ENCODE peak calls at places on chromosomes 16 and 17, in four cellular contexts. K is NCI-H1105, X is left lung, Z is putamen. N is an unnamed sample.

GRCh38 chr17:80362428-80363119 is 52.4 kb upstream of the ENDOV start:
- DNase-seq in Z (no peak), K (no peak), X (no peak), N (peak)

GRCh38 chr17:3615160-3615870 is 6.1 kb upstream of the TRPV1 start:
- DNase-seq in Z (no peak), X (no peak), K (no peak), N (no peak)

GRCh38 chr17:77873518-77874302 is 84.8 kb upstream of the TNRC6C start:
- DNase-seq in K (peak), X (peak), Z (no peak), N (no peak)

GRCh38 chr16:51359141-51359960 is 208.3 kb upstream of the SALL1 start:
- DNase-seq in K (no peak), X (no peak), Z (peak), N (no peak)

GRCh38 chr16:57048095-57048494 is 44.3 kb upstream of the CPNE2 start:
- DNase-seq in X (no peak), K (no peak), Z (no peak), N (no peak)

GRCh38 chr17:64503821-64504768 is 2.0 kb downstream of the DDX5 start:
- DNase-seq in Z (no peak), X (no peak), K (no peak), N (no peak)

GRCh38 chr16:78183886-78184553 is 84.6 kb downstream of the WWOX start:
- DNase-seq in K (peak), Z (peak), X (no peak), N (no peak)

GRCh38 chr17:17572010-17572785 is 19.3 kb downstream of the PEMT start:
- DNase-seq in Z (no peak), K (no peak), X (no peak), N (no peak)

GRCh38 chr17:66466933-66467367 is 164.5 kb downstream of the PRKCA start:
- DNase-seq in K (no peak), Z (no peak), X (no peak), N (peak)

GRCh38 chr17:66296289-66296725 is 6.1 kb upstream of the PRKCA start:
- DNase-seq in K (no peak), X (no peak), Z (no peak), N (no peak)

GRCh38 chr16:70656065-70656711 is 9.8 kb downstream of the IL34 start:
- DNase-seq in K (no peak), X (no peak), Z (no peak), N (no peak)

GRCh38 chr17:36459601-36460000 is 26.9 kb upstream of the ZNHIT3 start:
- DNase-seq in X (no peak), Z (no peak), K (no peak), N (no peak)

GRCh38 chr17:12974319-12974661 is 43.5 kb downstream of the ELAC2 start:
- DNase-seq in Z (no peak), K (no peak), X (no peak), N (no peak)

GRCh38 chr16:9434659-9435058 is 343.2 kb downstream of the HAPSTR1 start:
- DNase-seq in Z (no peak), X (no peak), K (no peak), N (no peak)

GRCh38 chr16:19295393-19295792 is 9.9 kb downstream of the CLEC19A start:
- DNase-seq in K (no peak), Z (no peak), X (no peak), N (no peak)

GRCh38 chr16:57394444-57394843 is 10.1 kb upstream of the CCL17 start:
- DNase-seq in Z (no peak), K (no peak), X (no peak), N (peak)

GRCh38 chr17:19760781-19761180 is 12.7 kb upstream of the ALDH3A1 start:
- DNase-seq in K (no peak), X (no peak), Z (no peak), N (no peak)

GRCh38 chr16:28092721-28093382 is 29.3 kb upstream of the GSG1L start:
- DNase-seq in Z (no peak), K (no peak), X (no peak), N (peak)

GRCh38 chr16:50533317-50533716 is 14.9 kb upstream of the NKD1 start:
- DNase-seq in Z (no peak), X (no peak), K (no peak), N (no peak)

GRCh38 chr17:41617136-41617535 is 4.6 kb upstream of the KRT16 start:
- DNase-seq in Z (no peak), X (no peak), K (no peak), N (no peak)

GRCh38 chr16:11734025-11734652 is 8.5 kb downstream of the TXNDC11 start:
- DNase-seq in Z (no peak), X (no peak), K (no peak), N (no peak)

GRCh38 chr17:76969598-76970172 is 101.5 kb downstream of the MGAT5B start:
- DNase-seq in Z (no peak), K (peak), X (no peak), N (peak)

GRCh38 chr16:67901734-67902133 is 8.7 kb downstream of the PSKH1 start:
- DNase-seq in Z (no peak), X (no peak), K (no peak), N (no peak)

GRCh38 chr17:42562845-42563509 is 1.0 kb downstream of the COASY start:
- DNase-seq in K (no peak), X (no peak), Z (no peak), N (no peak)

GRCh38 chr16:56985288-56985961 is 3.9 kb upstream of the NLRC5 start:
- DNase-seq in K (no peak), Z (no peak), X (peak), N (peak)

GRCh38 chr17:54876656-54877195 is 23.9 kb upstream of the TOM1L1 start:
- DNase-seq in X (no peak), Z (no peak), K (no peak), N (no peak)

GRCh38 chr17:57662644-57663308 is 82.3 kb downstream of the CCDC182 start:
- DNase-seq in X (peak), K (peak), Z (peak), N (peak)